ENCODE peak calls at places on chromosomes 7 and 10, in five cellular contexts. One of them, this sample, is unnamed.

GRCh38 chr7:133563196-133563707 is 310.4 kb downstream of the EXOC4 start:
- DNase-seq in spleen: no peak
- DNase-seq in psoas muscle: no peak
- DNase-seq in brain microvascular endothelial cell: no peak
- DNase-seq in right cardiac atrium: no peak
- DNase-seq in this sample: no peak

GRCh38 chr7:79453266-79453557 is 255 bp downstream of the MAGI2 start:
- DNase-seq in spleen: no peak
- DNase-seq in psoas muscle: no peak
- DNase-seq in brain microvascular endothelial cell: no peak
- DNase-seq in right cardiac atrium: no peak
- DNase-seq in this sample: no peak

GRCh38 chr7:95471076-95471475 is 14.7 kb upstream of the ASB4 start:
- DNase-seq in spleen: no peak
- DNase-seq in psoas muscle: no peak
- DNase-seq in brain microvascular endothelial cell: no peak
- DNase-seq in right cardiac atrium: no peak
- DNase-seq in this sample: no peak

GRCh38 chr10:102841827-102842345 is 4.7 kb upstream of the CYP17A1 start:
- DNase-seq in spleen: no peak
- DNase-seq in psoas muscle: no peak
- DNase-seq in brain microvascular endothelial cell: no peak
- DNase-seq in right cardiac atrium: no peak
- DNase-seq in this sample: no peak

GRCh38 chr7:14600766-14601367 is 301.7 kb downstream of the DGKB start:
- DNase-seq in spleen: no peak
- DNase-seq in psoas muscle: no peak
- DNase-seq in brain microvascular endothelial cell: no peak
- DNase-seq in right cardiac atrium: no peak
- DNase-seq in this sample: no peak

GRCh38 chr10:115051216-115051615 is 41.9 kb upstream of the ATRNL1 start:
- DNase-seq in spleen: no peak
- DNase-seq in psoas muscle: no peak
- DNase-seq in brain microvascular endothelial cell: no peak
- DNase-seq in right cardiac atrium: no peak
- DNase-seq in this sample: no peak

GRCh38 chr7:68697821-68698280 is 900.4 kb upstream of the AUTS2 start:
- DNase-seq in spleen: no peak
- DNase-seq in psoas muscle: no peak
- DNase-seq in brain microvascular endothelial cell: no peak
- DNase-seq in right cardiac atrium: no peak
- DNase-seq in this sample: no peak

GRCh38 chr10:24814568-24815313 is 91.1 kb upstream of the ARHGAP21 start:
- DNase-seq in spleen: no peak
- DNase-seq in psoas muscle: no peak
- DNase-seq in brain microvascular endothelial cell: peak
- DNase-seq in right cardiac atrium: no peak
- DNase-seq in this sample: no peak

GRCh38 chr10:131200856-131201470 is 110.6 kb downstream of the TCERG1L start:
- DNase-seq in spleen: peak
- DNase-seq in psoas muscle: no peak
- DNase-seq in brain microvascular endothelial cell: no peak
- DNase-seq in right cardiac atrium: no peak
- DNase-seq in this sample: no peak

GRCh38 chr7:133431134-133431711 is 178.3 kb downstream of the EXOC4 start:
- DNase-seq in spleen: no peak
- DNase-seq in psoas muscle: no peak
- DNase-seq in brain microvascular endothelial cell: no peak
- DNase-seq in right cardiac atrium: no peak
- DNase-seq in this sample: no peak

GRCh38 chr7:264541-265191 is 25.3 kb upstream of the FOXL3 start:
- DNase-seq in spleen: peak
- DNase-seq in psoas muscle: peak
- DNase-seq in brain microvascular endothelial cell: no peak
- DNase-seq in right cardiac atrium: peak
- DNase-seq in this sample: no peak

GRCh38 chr10:62382831-62383230 is 8.7 kb downstream of the ZNF365 start:
- DNase-seq in spleen: no peak
- DNase-seq in psoas muscle: no peak
- DNase-seq in brain microvascular endothelial cell: no peak
- DNase-seq in right cardiac atrium: no peak
- DNase-seq in this sample: no peak

GRCh38 chr7:92366730-92367129 is 80.6 kb upstream of the GATAD1 start:
- DNase-seq in spleen: no peak
- DNase-seq in psoas muscle: no peak
- DNase-seq in brain microvascular endothelial cell: peak
- DNase-seq in right cardiac atrium: no peak
- DNase-seq in this sample: no peak

GRCh38 chr10:118968482-118968881 is 61.0 kb upstream of the NANOS1 start:
- DNase-seq in spleen: no peak
- DNase-seq in psoas muscle: no peak
- DNase-seq in brain microvascular endothelial cell: no peak
- DNase-seq in right cardiac atrium: no peak
- DNase-seq in this sample: no peak

GRCh38 chr7:151080091-151080521 is 503 bp downstream of the FASTK start:
- DNase-seq in spleen: no peak
- DNase-seq in psoas muscle: peak
- DNase-seq in brain microvascular endothelial cell: no peak
- DNase-seq in right cardiac atrium: no peak
- DNase-seq in this sample: no peak

GRCh38 chr10:74825033-74825370 is 1.4 kb upstream of the KAT6B start:
- DNase-seq in spleen: peak
- DNase-seq in psoas muscle: peak
- DNase-seq in brain microvascular endothelial cell: no peak
- DNase-seq in right cardiac atrium: no peak
- DNase-seq in this sample: peak

GRCh38 chr10:74730246-74730645 is 96.2 kb upstream of the KAT6B start:
- DNase-seq in spleen: no peak
- DNase-seq in psoas muscle: no peak
- DNase-seq in brain microvascular endothelial cell: no peak
- DNase-seq in right cardiac atrium: no peak
- DNase-seq in this sample: no peak

GRCh38 chr7:15305002-15305600 is 256.7 kb downstream of the AGMO start:
- DNase-seq in spleen: no peak
- DNase-seq in psoas muscle: peak
- DNase-seq in brain microvascular endothelial cell: peak
- DNase-seq in right cardiac atrium: no peak
- DNase-seq in this sample: no peak

GRCh38 chr7:137122145-137122544 is 221.4 kb downstream of the PTN start:
- DNase-seq in spleen: no peak
- DNase-seq in psoas muscle: no peak
- DNase-seq in brain microvascular endothelial cell: no peak
- DNase-seq in right cardiac atrium: no peak
- DNase-seq in this sample: no peak

GRCh38 chr7:3007696-3008095 is 36.0 kb downstream of the CARD11 start:
- DNase-seq in spleen: no peak
- DNase-seq in psoas muscle: no peak
- DNase-seq in brain microvascular endothelial cell: no peak
- DNase-seq in right cardiac atrium: no peak
- DNase-seq in this sample: no peak

GRCh38 chr10:109838592-109839244 is 84.6 kb downstream of the XPNPEP1 start:
- DNase-seq in spleen: no peak
- DNase-seq in psoas muscle: no peak
- DNase-seq in brain microvascular endothelial cell: no peak
- DNase-seq in right cardiac atrium: no peak
- DNase-seq in this sample: no peak

GRCh38 chr10:11715815-11716494 is 26.2 kb upstream of the ECHDC3 start:
- DNase-seq in spleen: no peak
- DNase-seq in psoas muscle: no peak
- DNase-seq in brain microvascular endothelial cell: no peak
- DNase-seq in right cardiac atrium: no peak
- DNase-seq in this sample: no peak

GRCh38 chr10:90229486-90229885 is 528.1 kb downstream of the KIF20B start:
- DNase-seq in spleen: no peak
- DNase-seq in psoas muscle: no peak
- DNase-seq in brain microvascular endothelial cell: no peak
- DNase-seq in right cardiac atrium: no peak
- DNase-seq in this sample: no peak

GRCh38 chr10:93274419-93274818 is 200.7 kb downstream of the CYP26A1 start:
- DNase-seq in spleen: no peak
- DNase-seq in psoas muscle: no peak
- DNase-seq in brain microvascular endothelial cell: no peak
- DNase-seq in right cardiac atrium: no peak
- DNase-seq in this sample: no peak

GRCh38 chr7:523436-524336 is 4.0 kb upstream of the PDGFA start:
- DNase-seq in spleen: no peak
- DNase-seq in psoas muscle: no peak
- DNase-seq in brain microvascular endothelial cell: no peak
- DNase-seq in right cardiac atrium: no peak
- DNase-seq in this sample: no peak

GRCh38 chr10:75062191-75062849 is 49.1 kb upstream of the SAMD8 start:
- DNase-seq in spleen: peak
- DNase-seq in psoas muscle: peak
- DNase-seq in brain microvascular endothelial cell: no peak
- DNase-seq in right cardiac atrium: no peak
- DNase-seq in this sample: no peak

GRCh38 chr7:30469303-30469702 is 9.3 kb downstream of the NOD1 start:
- DNase-seq in spleen: peak
- DNase-seq in psoas muscle: peak
- DNase-seq in brain microvascular endothelial cell: peak
- DNase-seq in right cardiac atrium: peak
- DNase-seq in this sample: no peak

GRCh38 chr7:78576196-78576595 is 777.6 kb downstream of the PHTF2 start:
- DNase-seq in spleen: no peak
- DNase-seq in psoas muscle: no peak
- DNase-seq in brain microvascular endothelial cell: no peak
- DNase-seq in right cardiac atrium: no peak
- DNase-seq in this sample: no peak

GRCh38 chr7:8353991-8354390 is 79.4 kb upstream of the NXPH1 start:
- DNase-seq in spleen: no peak
- DNase-seq in psoas muscle: no peak
- DNase-seq in brain microvascular endothelial cell: no peak
- DNase-seq in right cardiac atrium: no peak
- DNase-seq in this sample: no peak

GRCh38 chr7:28705350-28705749 is 252.8 kb downstream of the TRIL start:
- DNase-seq in spleen: no peak
- DNase-seq in psoas muscle: no peak
- DNase-seq in brain microvascular endothelial cell: no peak
- DNase-seq in right cardiac atrium: no peak
- DNase-seq in this sample: no peak

GRCh38 chr10:4331150-4331549 is 494.9 kb upstream of the AKR1E2 start:
- DNase-seq in spleen: no peak
- DNase-seq in psoas muscle: no peak
- DNase-seq in brain microvascular endothelial cell: no peak
- DNase-seq in right cardiac atrium: no peak
- DNase-seq in this sample: no peak

GRCh38 chr7:11373546-11374142 is 400.0 kb downstream of the PHF14 start:
- DNase-seq in spleen: no peak
- DNase-seq in psoas muscle: no peak
- DNase-seq in brain microvascular endothelial cell: no peak
- DNase-seq in right cardiac atrium: no peak
- DNase-seq in this sample: no peak

GRCh38 chr7:98418636-98419315 is 17.9 kb upstream of the BAIAP2L1 start:
- DNase-seq in spleen: peak
- DNase-seq in psoas muscle: peak
- DNase-seq in brain microvascular endothelial cell: peak
- DNase-seq in right cardiac atrium: no peak
- DNase-seq in this sample: no peak

GRCh38 chr10:125043824-125044658 is 102.1 kb downstream of the ZRANB1 start:
- DNase-seq in spleen: no peak
- DNase-seq in psoas muscle: no peak
- DNase-seq in brain microvascular endothelial cell: no peak
- DNase-seq in right cardiac atrium: no peak
- DNase-seq in this sample: no peak
- H3K27ac ChIP-seq in spleen: peak
- H3K27ac ChIP-seq in psoas muscle: peak
- H3K27ac ChIP-seq in brain microvascular endothelial cell: no peak
- H3K27ac ChIP-seq in right cardiac atrium: peak
- H3K27ac ChIP-seq in this sample: no peak

DNA sequence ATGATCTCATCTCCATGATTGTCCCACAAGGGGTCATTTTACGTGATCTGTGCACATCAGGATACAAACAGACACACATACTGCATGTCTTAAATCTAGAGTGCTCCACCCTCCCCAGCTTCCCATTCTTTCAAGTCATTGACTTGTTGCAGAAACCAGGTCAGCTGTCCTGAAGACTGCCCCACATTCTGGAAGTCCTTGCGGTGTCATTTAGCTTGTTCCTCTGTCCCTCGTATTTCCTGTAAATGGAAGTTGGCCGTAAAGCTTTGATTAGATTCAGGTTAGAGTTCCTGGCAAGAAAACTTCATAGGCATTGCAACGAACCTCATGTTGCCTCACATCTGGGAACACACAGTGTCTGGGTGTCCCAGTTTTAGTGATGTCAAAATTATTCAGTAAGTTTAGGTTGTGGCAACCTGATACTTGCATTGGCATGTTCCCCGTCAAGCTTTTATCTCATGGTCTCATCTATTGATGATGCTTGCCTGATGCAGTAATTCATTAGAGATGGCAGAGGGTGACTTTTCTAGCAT is 417.4 kb upstream of the GALNT17 start:
- DNase-seq in spleen: no peak
- DNase-seq in psoas muscle: no peak
- DNase-seq in brain microvascular endothelial cell: no peak
- DNase-seq in right cardiac atrium: no peak
- DNase-seq in this sample: no peak
- H3K27ac ChIP-seq in spleen: no peak
- H3K27ac ChIP-seq in psoas muscle: no peak
- H3K27ac ChIP-seq in brain microvascular endothelial cell: no peak
- H3K27ac ChIP-seq in right cardiac atrium: no peak
- H3K27ac ChIP-seq in this sample: no peak

DNA sequence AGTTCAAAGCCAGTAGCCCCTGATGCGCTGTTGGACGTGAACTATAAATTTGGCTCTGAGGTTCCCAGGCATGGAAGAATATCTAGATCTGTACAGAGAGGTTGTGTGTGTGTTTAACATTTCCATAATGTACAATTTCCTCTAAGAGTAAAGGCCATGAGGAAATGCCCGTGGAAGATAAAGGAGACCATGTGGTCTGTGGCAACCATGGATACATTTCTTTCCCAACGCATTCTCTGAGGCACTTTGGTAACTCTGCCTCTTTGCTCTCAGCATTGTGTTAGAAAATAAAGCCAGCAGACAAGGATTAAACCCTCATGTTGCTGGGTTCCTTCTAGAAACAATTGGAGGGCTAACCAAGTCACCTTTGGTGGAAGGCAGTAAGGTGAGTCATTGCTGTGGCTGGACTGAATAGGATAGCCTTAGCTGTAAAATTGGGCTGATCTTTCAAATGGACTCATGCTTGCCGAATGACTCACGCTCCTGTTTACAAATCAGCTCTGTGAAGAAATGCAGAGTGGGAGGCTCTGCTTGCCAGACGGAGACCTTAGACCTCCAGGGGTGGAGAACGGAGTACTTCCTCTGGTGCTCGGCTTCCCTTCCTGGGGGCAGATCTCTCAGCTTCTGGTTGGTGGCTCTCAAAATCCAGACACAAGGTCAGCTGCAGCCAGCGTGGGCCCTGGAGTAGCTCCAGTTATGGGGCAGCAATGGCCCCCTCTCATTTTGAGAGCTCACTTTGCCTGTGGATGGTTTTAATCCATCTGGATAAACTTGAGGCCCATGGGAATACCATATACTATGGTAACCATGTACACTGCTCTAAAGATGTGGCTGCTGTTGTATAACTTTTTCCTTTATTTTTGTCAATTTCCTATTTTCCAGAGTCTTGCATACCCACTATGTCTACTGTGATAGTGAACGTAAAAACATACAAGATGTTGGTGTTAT is 137.3 kb downstream of the TCF7L2 start:
- DNase-seq in spleen: no peak
- DNase-seq in psoas muscle: peak
- DNase-seq in brain microvascular endothelial cell: peak
- DNase-seq in right cardiac atrium: peak
- DNase-seq in this sample: no peak
- H3K27ac ChIP-seq in spleen: peak
- H3K27ac ChIP-seq in psoas muscle: peak
- H3K27ac ChIP-seq in brain microvascular endothelial cell: peak
- H3K27ac ChIP-seq in right cardiac atrium: peak
- H3K27ac ChIP-seq in this sample: no peak

GRCh38 chr7:101936223-101936611 is 118.8 kb downstream of the CUX1 start:
- DNase-seq in spleen: no peak
- DNase-seq in psoas muscle: no peak
- DNase-seq in brain microvascular endothelial cell: no peak
- DNase-seq in right cardiac atrium: no peak
- DNase-seq in this sample: no peak
- H3K27ac ChIP-seq in spleen: no peak
- H3K27ac ChIP-seq in psoas muscle: peak
- H3K27ac ChIP-seq in brain microvascular endothelial cell: no peak
- H3K27ac ChIP-seq in right cardiac atrium: peak
- H3K27ac ChIP-seq in this sample: no peak